ENCODE peak calls at places on chromosomes 3 and 15, in five cellular contexts. R is neural progenitor cell, C is uterus, L is cardiac muscle cell, A is AG04450. D is an unnamed sample.

GRCh38 chr15:98063871-98064270 is 103.4 kb downstream of the ARRDC4 start:
- DNase-seq in R (no peak), C (no peak), L (no peak), A (no peak), D (no peak)

GRCh38 chr15:88699861-88700260 is 61.0 kb downstream of the ISG20 start:
- DNase-seq in R (no peak), C (no peak), L (no peak), A (no peak), D (no peak)

GRCh38 chr3:13018039-13018431 is 55.2 kb downstream of the IQSEC1 start:
- DNase-seq in R (peak; percentile 74), C (no peak), L (no peak), A (no peak), D (no peak)

GRCh38 chr3:13808576-13808975 is 71.3 kb downstream of the WNT7A start:
- DNase-seq in R (no peak), C (no peak), L (no peak), A (no peak), D (no peak)

GRCh38 chr3:156816794-156817741 is 9.1 kb upstream of the LEKR1 start:
- DNase-seq in R (peak; percentile 96), C (peak; percentile 70), L (peak; percentile 83), A (no peak), D (peak; percentile 59)

GRCh38 chr15:48868549-48868948 is 9.4 kb upstream of the EID1 start:
- DNase-seq in R (no peak), C (no peak), L (peak; percentile 83), A (no peak), D (no peak)

GRCh38 chr15:27835233-27835939 is 263.7 kb downstream of the OCA2 start:
- DNase-seq in R (no peak), C (no peak), L (no peak), A (no peak), D (no peak)

GRCh38 chr3:124401841-124402240 is 328.4 kb upstream of the UMPS start:
- DNase-seq in R (peak; percentile 23), C (no peak), L (peak; percentile 35), A (peak; percentile 47), D (no peak)

GRCh38 chr3:55434789-55435188 is 52.3 kb downstream of the WNT5A start:
- DNase-seq in R (peak; percentile 45), C (no peak), L (peak; percentile 46), A (no peak), D (no peak)

GRCh38 chr3:187318819-187319616 is 27.5 kb upstream of the MASP1 start:
- DNase-seq in R (peak; percentile 84), C (peak; percentile 65), L (peak; percentile 78), A (peak; percentile 44), D (no peak)

GRCh38 chr15:99098426-99098825 is 6.5 kb upstream of the SYNM start:
- DNase-seq in R (no peak), C (peak; percentile 14), L (no peak), A (no peak), D (no peak)

GRCh38 chr3:127488740-127489139 is 101.8 kb downstream of the TPRA1 start:
- DNase-seq in R (no peak), C (no peak), L (no peak), A (no peak), D (no peak)

GRCh38 chr15:71547066-71547465 is 263.3 kb upstream of the NR2E3 start:
- DNase-seq in R (peak; percentile 43), C (peak; percentile 21), L (peak; percentile 8), A (no peak), D (no peak)

GRCh38 chr3:188421151-188421821 is 267.3 kb downstream of the LPP start:
- DNase-seq in R (no peak), C (no peak), L (peak; percentile 81), A (peak; percentile 63), D (no peak)

GRCh38 chr15:43920815-43921214 is 94.0 kb downstream of the WDR76 start:
- DNase-seq in R (peak; percentile 20), C (no peak), L (no peak), A (no peak), D (no peak)

GRCh38 chr3:33803894-33804526 is 5.6 kb downstream of the PDCD6IP start:
- DNase-seq in R (peak; percentile 17), C (no peak), L (no peak), A (no peak), D (no peak)

GRCh38 chr3:42846682-42847522 is 28.8 kb downstream of the CYP8B1 start:
- DNase-seq in R (no peak), C (no peak), L (no peak), A (no peak), D (no peak)

GRCh38 chr3:31181661-31182060 is 287.2 kb upstream of the GADL1 start:
- DNase-seq in R (no peak), C (no peak), L (no peak), A (no peak), D (no peak)

GRCh38 chr3:182384182-182384581 is 409.1 kb upstream of the ATP11B start:
- DNase-seq in R (no peak), C (no peak), L (no peak), A (no peak), D (no peak)

GRCh38 chr3:52983336-52983807 is 62.5 kb downstream of the SFMBT1 start:
- DNase-seq in R (no peak), C (no peak), L (no peak), A (no peak), D (no peak)

GRCh38 chr15:72155021-72155621 is 36.9 kb downstream of the SENP8 start:
- DNase-seq in R (no peak), C (peak; percentile 69), L (peak; percentile 48), A (no peak), D (peak; percentile 97)

GRCh38 chr3:42709621-42710020 is 7.0 kb upstream of the HHATL start:
- DNase-seq in R (no peak), C (no peak), L (no peak), A (no peak), D (peak; percentile 19)

GRCh38 chr3:166837535-166837934 is 542.6 kb downstream of the ZBBX start:
- DNase-seq in R (peak; percentile 66), C (no peak), L (no peak), A (no peak), D (no peak)

GRCh38 chr3:130925628-130926027 is 31.7 kb downstream of the ATP2C1 start:
- DNase-seq in R (no peak), C (no peak), L (peak; percentile 43), A (no peak), D (no peak)

GRCh38 chr3:15380980-15381890 is 46.1 kb downstream of the METTL6 start:
- DNase-seq in R (no peak), C (no peak), L (no peak), A (no peak), D (no peak)

DNA sequence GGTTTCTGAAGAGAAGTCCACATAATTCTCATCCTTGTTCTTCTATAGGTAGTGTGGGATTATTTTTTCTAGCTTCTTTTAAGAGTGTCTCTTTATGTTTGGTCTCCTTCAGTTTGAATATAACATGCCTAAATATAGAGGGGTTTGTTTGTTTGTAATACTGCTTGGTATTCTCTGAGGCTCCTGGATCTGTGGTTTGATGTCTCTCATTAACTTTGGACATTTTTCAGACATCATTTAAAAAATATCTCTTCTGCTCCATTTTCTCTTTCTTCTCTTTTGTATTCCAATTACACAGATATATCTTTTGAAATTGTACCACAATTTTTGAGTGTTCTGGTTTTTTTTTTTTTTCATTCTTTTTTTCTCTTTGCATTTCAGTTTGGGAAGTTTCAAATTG is 113.1 kb downstream of the ARNT2 start:
- DNase-seq in R (no peak), C (no peak), L (no peak), A (no peak), D (no peak)
- H3K4me3 ChIP-seq in R (no peak overlapping the region), C (no peak overlapping the region), L (no peak overlapping the region), A (no peak overlapping the region), D (no peak overlapping the region)

GRCh38 chr15:33293619-33294309 is 17.0 kb upstream of the RYR3 start:
- DNase-seq in R (no peak), C (no peak), L (peak; percentile 11), A (no peak), D (no peak)
- H3K4me3 ChIP-seq in R (no peak overlapping the region), C (no peak overlapping the region), L (no peak overlapping the region), A (no peak overlapping the region), D (no peak overlapping the region)

GRCh38 chr3:23739536-23739935 is 66.2 kb upstream of the UBE2E1 start:
- DNase-seq in R (no peak), C (no peak), L (peak; percentile 69), A (no peak), D (no peak)

GRCh38 chr3:23738946-23739345 is 66.8 kb upstream of the UBE2E1 start:
- DNase-seq in R (no peak), C (no peak), L (no peak), A (no peak), D (no peak)

GRCh38 chr3:23743141-23743784 is 62.5 kb upstream of the UBE2E1 start:
- DNase-seq in R (peak; percentile 51), C (no peak), L (no peak), A (no peak), D (no peak)

GRCh38 chr3:23740517-23741402 is 65.0 kb upstream of the UBE2E1 start:
- DNase-seq in R (no peak), C (peak; percentile 35), L (peak; percentile 38), A (no peak), D (no peak)

GRCh38 chr3:23741403-23741706 is 64.4 kb upstream of the UBE2E1 start:
- DNase-seq in R (no peak), C (no peak), L (no peak), A (no peak), D (no peak)
- H3K4me3 ChIP-seq in R (no peak overlapping the region), C (no peak overlapping the region), L (no peak overlapping the region), A (no peak overlapping the region), D (no peak overlapping the region)

DNA sequence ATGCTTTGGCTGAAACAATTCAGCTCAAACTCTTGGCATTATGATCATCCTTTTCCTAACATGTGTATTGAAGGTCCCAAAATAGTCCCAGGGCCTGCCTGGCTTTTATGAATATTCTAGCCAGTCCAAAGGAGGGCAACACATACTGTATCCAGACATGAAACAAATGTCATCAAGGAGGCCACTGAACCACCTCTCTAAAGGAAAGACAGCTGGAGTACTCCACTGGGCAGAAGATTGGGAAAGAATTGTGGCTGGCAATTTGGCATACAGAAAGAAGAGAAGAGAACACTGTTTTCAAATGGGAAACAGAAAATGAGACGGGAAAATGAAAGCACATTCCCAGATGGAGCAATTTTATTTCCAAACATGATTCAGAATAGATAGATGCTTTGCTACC is 80.6 kb downstream of the NCEH1 start:
- DNase-seq in R (no peak), C (no peak), L (peak; percentile 42), A (no peak), D (no peak)
- H3K4me3 ChIP-seq in R (no peak overlapping the region), C (no peak overlapping the region), L (no peak overlapping the region), A (no peak overlapping the region), D (no peak overlapping the region)

GRCh38 chr15:40593588-40594428 is at the start of gene KNL1:
- DNase-seq in R (peak; percentile 94), C (peak; percentile 95), L (peak; percentile 96), A (peak; percentile 88), D (peak; percentile 90)

GRCh38 chr15:40597024-40597423 is 3.0 kb downstream of the KNL1 start:
- DNase-seq in R (no peak), C (no peak), L (no peak), A (no peak), D (no peak)

GRCh38 chr15:40595773-40596172 is 1.7 kb downstream of the KNL1 start:
- DNase-seq in R (no peak), C (no peak), L (peak; percentile 1), A (no peak), D (no peak)

GRCh38 chr15:40594429-40594836 is 384 bp downstream of the KNL1 start:
- DNase-seq in R (peak; percentile 87), C (no peak), L (peak; percentile 57), A (no peak), D (peak; percentile 54)

DNA sequence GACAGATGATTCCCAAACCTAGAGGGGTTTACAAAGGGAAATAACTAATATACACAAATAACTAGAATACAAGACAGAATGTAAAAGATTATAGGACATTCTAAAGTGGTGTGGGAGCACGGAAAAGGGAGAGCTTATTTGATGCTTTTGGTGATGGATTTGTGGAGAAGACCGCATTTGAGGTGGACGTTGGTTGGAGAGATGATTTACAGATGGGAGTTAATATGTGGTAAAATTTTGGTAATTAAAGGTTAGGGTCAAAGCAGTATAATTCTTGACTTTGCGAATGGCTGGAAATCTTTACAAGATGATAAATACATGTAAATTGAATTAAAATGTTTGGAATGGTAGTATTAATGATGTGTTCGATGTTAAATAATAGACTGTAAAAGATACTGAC is 1.2 kb downstream of the KNL1 start:
- DNase-seq in R (no peak), C (no peak), L (no peak), A (no peak), D (no peak)
- H3K4me3 ChIP-seq in R (peak overlapping the region; percentile 75), C (no peak overlapping the region), L (peak overlapping the region; percentile 89), A (peak overlapping the region; percentile 84), D (no peak overlapping the region)

D was measured in breast epithelium.